ENCODE peak calls at places on chromosomes 1 and 21, in ten cellular contexts. M is NCI-H2107; Q is tibial nerve; A is stimulated activated naive CD4-positive, alpha-beta T cell treated with Interleukin-2 at 50 U/mL for 16 hours; N is glutamatergic neuron; Z is D341Med; K is A549; Y is T-helper 22 cell; P is dermis microvascular lymphatic vessel endothelial cell; R is HFFc6. S is an unnamed sample.
A peak's percentile ranks its signal among the peaks of the same experiment; 100 is the strongest.

GRCh38 chr1:25432364-25432719 is 1.6 kb downstream of the MACO1 start:
- DNase-seq in M (no peak), Q (no peak), A (no peak), N (no peak), Z (no peak), K (no peak), Y (no peak), P (no peak), R (no peak), S (no peak)

GRCh38 chr1:36508257-36508656 is 25.5 kb upstream of the CSF3R start:
- DNase-seq in M (no peak), Q (no peak), A (no peak), N (no peak), Z (no peak), K (no peak), Y (no peak), P (no peak), R (no peak), S (no peak)

GRCh38 chr1:6123083-6123482 is 57.0 kb downstream of the CHD5 start:
- DNase-seq in M (no peak), Q (no peak), A (no peak), N (no peak), Z (no peak), K (no peak), Y (no peak), P (no peak), R (no peak), S (no peak)

GRCh38 chr1:162131405-162132321 is 62.2 kb downstream of the NOS1AP start:
- DNase-seq in M (no peak), Q (no peak), A (no peak), N (no peak), Z (no peak), K (no peak), Y (no peak), P (no peak), R (no peak), S (no peak)

GRCh38 chr1:204573563-204573925 is 57.3 kb downstream of the MDM4 start:
- DNase-seq in M (no peak), Q (no peak), A (no peak), N (no peak), Z (no peak), K (peak; percentile 57), Y (no peak), P (no peak), R (peak; percentile 26), S (no peak)

GRCh38 chr1:10433790-10434189 is 3.6 kb downstream of the CENPS start:
- DNase-seq in M (no peak), Q (no peak), A (no peak), N (no peak), Z (no peak), K (no peak), Y (no peak), P (no peak), R (no peak), S (no peak)

GRCh38 chr1:245215071-245215470 is 60.3 kb downstream of the KIF26B start:
- DNase-seq in M (no peak), Q (no peak), A (no peak), N (no peak), Z (no peak), K (no peak), Y (no peak), P (no peak), R (no peak), S (no peak)

GRCh38 chr1:207459008-207459407 is 4.9 kb downstream of the CR2 start:
- DNase-seq in M (no peak), Q (no peak), A (no peak), N (no peak), Z (no peak), K (no peak), Y (no peak), P (no peak), R (no peak), S (no peak)

GRCh38 chr1:13762642-13763041 is 62.7 kb downstream of the PRDM2 start:
- DNase-seq in M (no peak), Q (no peak), A (no peak), N (peak; percentile 37), Z (no peak), K (no peak), Y (no peak), P (no peak), R (no peak), S (no peak)

GRCh38 chr1:62398377-62398776 is 38.5 kb upstream of the USP1 start:
- DNase-seq in M (no peak), Q (no peak), A (no peak), N (no peak), Z (no peak), K (no peak), Y (no peak), P (no peak), R (peak; percentile 72), S (peak; percentile 21)

GRCh38 chr1:155168456-155169210 is 4.5 kb downstream of the KRTCAP2 start:
- DNase-seq in M (no peak), Q (no peak), A (no peak), N (no peak), Z (no peak), K (no peak), Y (no peak), P (no peak), R (no peak), S (no peak)

GRCh38 chr1:78831731-78832360 is 174.7 kb downstream of the ADGRL4 start:
- DNase-seq in M (no peak), Q (no peak), A (no peak), N (no peak), Z (no peak), K (peak; percentile 5), Y (no peak), P (no peak), R (peak; percentile 91), S (no peak)

GRCh38 chr1:47313915-47314664 is at the start of gene STIL:
- DNase-seq in M (peak; percentile 99), Q (peak; percentile 96), A (peak; percentile 97), N (peak; percentile 99), Z (peak; percentile 96), K (peak; percentile 99), Y (peak; percentile 94), P (peak; percentile 99), R (peak; percentile 99), S (peak; percentile 100)

GRCh38 chr1:212157252-212157651 is 121.7 kb downstream of the DTL start:
- DNase-seq in M (no peak), Q (no peak), A (no peak), N (no peak), Z (no peak), K (no peak), Y (no peak), P (no peak), R (no peak), S (no peak)

GRCh38 chr1:19165501-19165900 is 44.6 kb downstream of the UBR4 start:
- DNase-seq in M (no peak), Q (no peak), A (no peak), N (no peak), Z (no peak), K (no peak), Y (no peak), P (no peak), R (peak; percentile 19), S (no peak)

GRCh38 chr1:65827346-65827745 is 34.7 kb downstream of the PDE4B start:
- DNase-seq in M (no peak), Q (no peak), A (no peak), N (no peak), Z (no peak), K (no peak), Y (no peak), P (no peak), R (peak; percentile 23), S (no peak)

GRCh38 chr1:35497571-35497970 is 59.6 kb downstream of the KIAA0319L start:
- DNase-seq in M (no peak), Q (no peak), A (no peak), N (no peak), Z (no peak), K (no peak), Y (no peak), P (no peak), R (no peak), S (no peak)

GRCh38 chr1:50278961-50279360 is 144.3 kb downstream of the DMRTA2 start:
- DNase-seq in M (no peak), Q (no peak), A (no peak), N (no peak), Z (no peak), K (no peak), Y (no peak), P (no peak), R (no peak), S (no peak)

GRCh38 chr1:156860639-156861423 is at the start of gene NTRK1:
- DNase-seq in M (peak; percentile 44), Q (no peak), A (peak; percentile 32), N (peak; percentile 84), Z (peak; percentile 96), K (peak; percentile 21), Y (peak; percentile 38), P (no peak), R (no peak), S (peak; percentile 36)

GRCh38 chr1:218460367-218460766 is 115.2 kb downstream of the TGFB2 start:
- DNase-seq in M (no peak), Q (no peak), A (no peak), N (no peak), Z (no peak), K (peak; percentile 66), Y (no peak), P (peak; percentile 64), R (peak; percentile 85), S (peak; percentile 80)

GRCh38 chr21:25997788-25998611 is 172.6 kb downstream of the APP start:
- DNase-seq in M (peak; percentile 91), Q (no peak), A (no peak), N (no peak), Z (peak; percentile 78), K (no peak), Y (no peak), P (peak; percentile 36), R (no peak), S (peak; percentile 28)

GRCh38 chr1:24141311-24141997 is 1.5 kb downstream of the IL22RA1 start:
- DNase-seq in M (no peak), Q (no peak), A (no peak), N (no peak), Z (no peak), K (no peak), Y (no peak), P (no peak), R (no peak), S (no peak)

S was measured in cardiac muscle cell.